ENCODE peak calls at places on chromosome 16, in eight cellular contexts. One of them, this sample, is unnamed.

GRCh38 chr16:89442990-89443726 is 47.2 kb downstream of the ANKRD11 start:
- DNase-seq in neural crest cell: no peak
- DNase-seq in activated naive CD8-positive, alpha-beta T cell treated with anti-CD3 and anti-CD28 coated beads for 36 hours: no peak
- DNase-seq in C1 segment of cervical spinal cord: no peak
- DNase-seq in WTC11: no peak
- DNase-seq in NCI-H345: peak
- DNase-seq in adrenal gland: peak
- DNase-seq in NT2/D1: no peak
- DNase-seq in this sample: no peak

GRCh38 chr16:4895366-4895765 is 41.6 kb downstream of the PPL start:
- DNase-seq in adrenal gland: no peak
- DNase-seq in neural crest cell: no peak
- DNase-seq in C1 segment of cervical spinal cord: no peak
- DNase-seq in NT2/D1: no peak
- DNase-seq in NCI-H345: no peak
- DNase-seq in WTC11: no peak
- DNase-seq in activated naive CD8-positive, alpha-beta T cell treated with anti-CD3 and anti-CD28 coated beads for 36 hours: no peak
- DNase-seq in this sample: no peak

GRCh38 chr16:21602785-21603184 is 3.4 kb downstream of the METTL9 start:
- DNase-seq in C1 segment of cervical spinal cord: no peak
- DNase-seq in neural crest cell: no peak
- DNase-seq in adrenal gland: no peak
- DNase-seq in activated naive CD8-positive, alpha-beta T cell treated with anti-CD3 and anti-CD28 coated beads for 36 hours: no peak
- DNase-seq in NCI-H345: no peak
- DNase-seq in NT2/D1: no peak
- DNase-seq in WTC11: no peak
- DNase-seq in this sample: no peak

GRCh38 chr16:87249425-87249824 is 67.8 kb downstream of the C16orf95 start:
- DNase-seq in adrenal gland: no peak
- DNase-seq in NT2/D1: no peak
- DNase-seq in neural crest cell: no peak
- DNase-seq in NCI-H345: no peak
- DNase-seq in WTC11: no peak
- DNase-seq in C1 segment of cervical spinal cord: no peak
- DNase-seq in activated naive CD8-positive, alpha-beta T cell treated with anti-CD3 and anti-CD28 coated beads for 36 hours: no peak
- DNase-seq in this sample: no peak

GRCh38 chr16:85986931-85987749 is 88.2 kb downstream of the IRF8 start:
- DNase-seq in NCI-H345: no peak
- DNase-seq in WTC11: peak
- DNase-seq in adrenal gland: no peak
- DNase-seq in NT2/D1: peak
- DNase-seq in activated naive CD8-positive, alpha-beta T cell treated with anti-CD3 and anti-CD28 coated beads for 36 hours: peak
- DNase-seq in neural crest cell: peak
- DNase-seq in C1 segment of cervical spinal cord: no peak
- DNase-seq in this sample: peak

GRCh38 chr16:873243-873661 is 72.7 kb upstream of the GNG13 start:
- DNase-seq in NT2/D1: no peak
- DNase-seq in neural crest cell: no peak
- DNase-seq in adrenal gland: no peak
- DNase-seq in WTC11: no peak
- DNase-seq in NCI-H345: no peak
- DNase-seq in activated naive CD8-positive, alpha-beta T cell treated with anti-CD3 and anti-CD28 coated beads for 36 hours: no peak
- DNase-seq in C1 segment of cervical spinal cord: no peak
- DNase-seq in this sample: peak

GRCh38 chr16:72990003-72990521 is 57.9 kb downstream of the ZFHX3 start:
- DNase-seq in C1 segment of cervical spinal cord: no peak
- DNase-seq in NCI-H345: no peak
- DNase-seq in activated naive CD8-positive, alpha-beta T cell treated with anti-CD3 and anti-CD28 coated beads for 36 hours: no peak
- DNase-seq in adrenal gland: peak
- DNase-seq in neural crest cell: no peak
- DNase-seq in WTC11: no peak
- DNase-seq in NT2/D1: no peak
- DNase-seq in this sample: no peak

GRCh38 chr16:72598696-72599095 is 426.7 kb upstream of the PMFBP1 start:
- DNase-seq in activated naive CD8-positive, alpha-beta T cell treated with anti-CD3 and anti-CD28 coated beads for 36 hours: no peak
- DNase-seq in NT2/D1: no peak
- DNase-seq in C1 segment of cervical spinal cord: no peak
- DNase-seq in WTC11: no peak
- DNase-seq in neural crest cell: no peak
- DNase-seq in adrenal gland: no peak
- DNase-seq in NCI-H345: no peak
- DNase-seq in this sample: no peak

GRCh38 chr16:21645261-21645721 is 7.1 kb downstream of the IGSF6 start:
- DNase-seq in NCI-H345: no peak
- DNase-seq in WTC11: no peak
- DNase-seq in C1 segment of cervical spinal cord: no peak
- DNase-seq in activated naive CD8-positive, alpha-beta T cell treated with anti-CD3 and anti-CD28 coated beads for 36 hours: peak
- DNase-seq in neural crest cell: no peak
- DNase-seq in adrenal gland: no peak
- DNase-seq in NT2/D1: no peak
- DNase-seq in this sample: no peak

GRCh38 chr16:67441907-67442306 is 11.0 kb downstream of the HSD11B2 start:
- DNase-seq in adrenal gland: no peak
- DNase-seq in activated naive CD8-positive, alpha-beta T cell treated with anti-CD3 and anti-CD28 coated beads for 36 hours: no peak
- DNase-seq in neural crest cell: no peak
- DNase-seq in C1 segment of cervical spinal cord: no peak
- DNase-seq in NT2/D1: no peak
- DNase-seq in WTC11: no peak
- DNase-seq in NCI-H345: no peak
- DNase-seq in this sample: no peak

GRCh38 chr16:9977333-9977897 is 204.8 kb downstream of the GRIN2A start:
- DNase-seq in adrenal gland: no peak
- DNase-seq in neural crest cell: no peak
- DNase-seq in WTC11: no peak
- DNase-seq in C1 segment of cervical spinal cord: no peak
- DNase-seq in NCI-H345: no peak
- DNase-seq in NT2/D1: no peak
- DNase-seq in activated naive CD8-positive, alpha-beta T cell treated with anti-CD3 and anti-CD28 coated beads for 36 hours: no peak
- DNase-seq in this sample: no peak

This sample was measured in glutamatergic neuron.